ENCODE peak calls at places on chromosomes 16 and 17, in ten cellular contexts. A is T follicular helper cell; W is mucosa of gallbladder; U is A172; Y is breast epithelium; K is kidney epithelial cell; I is BE2C; R is Daoy; V is T-helper 17 cell; O is stimulated activated CD4-positive, alpha-beta T cell treated with anti-CD3 and anti-CD28 coated beads, Interleukin-2, amount 100 ng/mL, for 4 hours. H is an unnamed sample.

GRCh38 chr16:10950393-10950792 is 6.0 kb downstream of the CLEC16A start:
- DNase-seq in A (no peak), W (no peak), U (peak; percentile 24), Y (no peak), K (no peak), I (no peak), R (no peak), V (no peak), O (no peak), H (no peak)

GRCh38 chr16:29848420-29849297 is 14.4 kb downstream of the CDIPT start:
- DNase-seq in A (peak; percentile 75), W (peak; percentile 77), U (peak; percentile 64), Y (peak; percentile 67), K (no peak), I (peak; percentile 81), R (peak; percentile 71), V (peak; percentile 71), O (peak; percentile 73), H (peak; percentile 88)

GRCh38 chr17:33756021-33756420 is 462.9 kb upstream of the ASIC2 start:
- DNase-seq in A (no peak), W (no peak), U (no peak), Y (no peak), K (no peak), I (no peak), R (no peak), V (no peak), O (no peak), H (no peak)

GRCh38 chr17:27466748-27467375 is 10.6 kb downstream of the KSR1 start:
- DNase-seq in A (no peak), W (no peak), U (no peak), Y (no peak), K (no peak), I (no peak), R (peak; percentile 58), V (no peak), O (peak; percentile 54), H (no peak)

GRCh38 chr17:6603746-6604325 is 36.7 kb downstream of the KIAA0753 start:
- DNase-seq in A (no peak), W (no peak), U (no peak), Y (no peak), K (no peak), I (no peak), R (no peak), V (no peak), O (no peak), H (no peak)

GRCh38 chr17:63032141-63032540 is 66.1 kb downstream of the TANC2 start:
- DNase-seq in A (no peak), W (no peak), U (no peak), Y (no peak), K (no peak), I (no peak), R (no peak), V (no peak), O (no peak), H (peak; percentile 39)

GRCh38 chr17:19799796-19800195 is 51.7 kb upstream of the ALDH3A1 start:
- DNase-seq in A (no peak), W (no peak), U (no peak), Y (no peak), K (no peak), I (no peak), R (no peak), V (no peak), O (no peak), H (no peak)

GRCh38 chr17:7579001-7579838 is at the start of gene CD68:
- DNase-seq in A (no peak), W (peak; percentile 73), U (peak; percentile 94), Y (peak; percentile 60), K (peak; percentile 71), I (peak; percentile 60), R (peak; percentile 97), V (no peak), O (peak; percentile 68), H (peak; percentile 85)

GRCh38 chr16:17633146-17633966 is 162.6 kb upstream of the XYLT1 start:
- DNase-seq in A (no peak), W (no peak), U (no peak), Y (no peak), K (no peak), I (no peak), R (peak; percentile 3), V (no peak), O (no peak), H (no peak)

GRCh38 chr17:69492410-69493071 is 78.0 kb downstream of the MAP2K6 start:
- DNase-seq in A (no peak), W (no peak), U (peak; percentile 60), Y (no peak), K (peak; percentile 50), I (no peak), R (peak; percentile 75), V (no peak), O (no peak), H (no peak)

GRCh38 chr16:50293994-50294855 is 27.9 kb downstream of the ADCY7 start:
- DNase-seq in A (no peak), W (no peak), U (no peak), Y (no peak), K (no peak), I (no peak), R (no peak), V (no peak), O (no peak), H (no peak)

GRCh38 chr16:20260215-20261009 is 66.9 kb downstream of the GP2 start:
- DNase-seq in A (no peak), W (no peak), U (no peak), Y (no peak), K (no peak), I (no peak), R (no peak), V (no peak), O (no peak), H (no peak)

GRCh38 chr17:45428954-45429337 is 3.7 kb downstream of the ARHGAP27 start:
- DNase-seq in A (no peak), W (no peak), U (no peak), Y (no peak), K (no peak), I (no peak), R (no peak), V (no peak), O (no peak), H (no peak)

GRCh38 chr17:34366529-34367107 is 3.6 kb upstream of the CCL1 start:
- DNase-seq in A (no peak), W (no peak), U (no peak), Y (no peak), K (no peak), I (no peak), R (no peak), V (no peak), O (no peak), H (no peak)

GRCh38 chr17:68600123-68600880 is 865 bp downstream of the FAM20A start:
- DNase-seq in A (no peak), W (no peak), U (no peak), Y (no peak), K (no peak), I (peak; percentile 9), R (peak; percentile 18), V (no peak), O (no peak), H (peak; percentile 10)

GRCh38 chr17:43416998-43417891 is 18.5 kb downstream of the ARL4D start:
- DNase-seq in A (no peak), W (peak; percentile 62), U (peak; percentile 63), Y (peak; percentile 59), K (no peak), I (no peak), R (peak; percentile 45), V (no peak), O (no peak), H (peak; percentile 76)

GRCh38 chr17:72120878-72121163 is at the start of gene SOX9:
- DNase-seq in A (no peak), W (peak; percentile 91), U (peak; percentile 95), Y (peak; percentile 91), K (peak; percentile 81), I (peak; percentile 90), R (peak; percentile 98), V (no peak), O (no peak), H (peak; percentile 91)

GRCh38 chr16:66539628-66540469 is 10.1 kb downstream of the TK2 start:
- DNase-seq in A (no peak), W (no peak), U (peak; percentile 29), Y (no peak), K (peak; percentile 94), I (no peak), R (peak; percentile 78), V (no peak), O (no peak), H (no peak)

GRCh38 chr17:79988163-79988971 is 47.3 kb downstream of the TBC1D16 start:
- DNase-seq in A (no peak), W (peak; percentile 69), U (peak; percentile 85), Y (no peak), K (peak; percentile 25), I (no peak), R (peak; percentile 63), V (no peak), O (no peak), H (peak; percentile 61)

GRCh38 chr16:54194008-54194731 is 92.4 kb downstream of the IRX3 start:
- DNase-seq in A (no peak), W (peak; percentile 12), U (no peak), Y (peak; percentile 89), K (no peak), I (peak; percentile 61), R (peak; percentile 46), V (no peak), O (no peak), H (peak; percentile 11)

GRCh38 chr16:25140459-25140858 is 28.9 kb downstream of the LCMT1 start:
- DNase-seq in A (no peak), W (no peak), U (no peak), Y (no peak), K (peak; percentile 78), I (no peak), R (peak; percentile 7), V (no peak), O (no peak), H (no peak)

GRCh38 chr17:39920218-39921210 is 2.1 kb upstream of the GSDMB start:
- DNase-seq in A (no peak), W (no peak), U (no peak), Y (no peak), K (no peak), I (peak; percentile 23), R (no peak), V (no peak), O (peak; percentile 60), H (no peak)

GRCh38 chr16:51337662-51338061 is 186.6 kb upstream of the SALL1 start:
- DNase-seq in A (no peak), W (no peak), U (no peak), Y (no peak), K (no peak), I (no peak), R (no peak), V (no peak), O (no peak), H (no peak)

GRCh38 chr17:7988750-7989178 is 13.7 kb upstream of the GUCY2D start:
- DNase-seq in A (peak; percentile 28), W (peak; percentile 81), U (peak; percentile 85), Y (no peak), K (no peak), I (peak; percentile 52), R (peak; percentile 63), V (no peak), O (peak; percentile 56), H (peak; percentile 26)